ENCODE peak calls at places on chromosome 4, in nine cellular contexts. S, F, A, W, V, E, U, K and G are unnamed samples.

GRCh38 chr4:128424524-128425195 is 137.0 kb upstream of the PGRMC2 start:
- DNase-seq in V (peak), A (no peak), S (no peak), F (no peak), U (no peak), E (peak), W (no peak), K (peak), G (no peak)

GRCh38 chr4:181688416-181688815 is 554.8 kb upstream of the TENM3 start:
- DNase-seq in E (no peak), W (no peak), U (no peak), S (no peak), F (no peak), A (no peak), V (peak), K (peak), G (no peak)

GRCh38 chr4:166012129-166013078 is 139.4 kb downstream of the TLL1 start:
- DNase-seq in S (no peak), K (peak), U (no peak), V (no peak), E (no peak), F (no peak), W (no peak), A (no peak), G (no peak)

GRCh38 chr4:139609647-139610046 is 53.6 kb upstream of the SETD7 start:
- DNase-seq in F (no peak), A (no peak), U (no peak), K (peak), W (no peak), S (no peak), E (peak), V (peak), G (no peak)

GRCh38 chr4:162131256-162131655 is 32.5 kb downstream of the FSTL5 start:
- DNase-seq in S (no peak), F (no peak), E (no peak), A (no peak), U (no peak), K (no peak), W (no peak), V (no peak), G (no peak)

GRCh38 chr4:76011700-76012387 is 4.5 kb upstream of the CXCL9 start:
- DNase-seq in A (no peak), K (peak), V (peak), S (no peak), W (no peak), F (no peak), E (peak), U (no peak), G (no peak)

GRCh38 chr4:36716874-36717273 is 435.5 kb downstream of the DTHD1 start:
- DNase-seq in A (no peak), K (no peak), V (no peak), U (no peak), S (no peak), W (no peak), F (no peak), E (no peak), G (no peak)

GRCh38 chr4:181796502-181796901 is 446.7 kb upstream of the TENM3 start:
- DNase-seq in E (peak), F (no peak), U (no peak), A (no peak), S (no peak), W (no peak), K (no peak), V (no peak), G (no peak)

GRCh38 chr4:33878710-33879109 is 2365.6 kb downstream of the ARAP2 start:
- DNase-seq in A (no peak), W (no peak), U (no peak), V (no peak), K (no peak), E (no peak), F (no peak), S (no peak), G (no peak)